ENCODE peak calls at places on chromosomes 3 and 15, in nine cellular contexts. J, O, Q, N, A, D, T, P and K are unnamed samples.
A peak's percentile ranks its signal among the peaks of the same experiment; 100 is the strongest.

GRCh38 chr15:80950291-80951078 is 39.1 kb downstream of the MESD start:
- DNase-seq in J (no peak), O (no peak), Q (no peak), N (no peak), A (no peak), D (no peak), T (no peak), P (no peak), K (no peak)

GRCh38 chr3:57079221-57079831 is 18.9 kb downstream of the SPATA12 start:
- DNase-seq in J (peak; percentile 88), O (peak; percentile 64), Q (no peak), N (peak; percentile 31), A (no peak), D (no peak), T (peak; percentile 11), P (peak; percentile 37), K (peak; percentile 15)

GRCh38 chr15:61115241-61115640 is 113.9 kb downstream of the RORA start:
- DNase-seq in J (no peak), O (no peak), Q (no peak), N (no peak), A (peak; percentile 52), D (no peak), T (no peak), P (no peak), K (no peak)

GRCh38 chr15:69060744-69061143 is 46.2 kb downstream of the NOX5 start:
- DNase-seq in J (no peak), O (peak; percentile 52), Q (no peak), N (no peak), A (no peak), D (no peak), T (no peak), P (no peak), K (no peak)

GRCh38 chr3:186117521-186118111 is 8.7 kb upstream of the ETV5 start:
- DNase-seq in J (no peak), O (no peak), Q (no peak), N (no peak), A (no peak), D (no peak), T (no peak), P (no peak), K (no peak)

GRCh38 chr3:172107403-172107802 is 68.0 kb downstream of the FNDC3B start:
- DNase-seq in J (no peak), O (peak; percentile 91), Q (no peak), N (no peak), A (no peak), D (no peak), T (no peak), P (no peak), K (no peak)

GRCh38 chr3:105957722-105958121 is 88.9 kb upstream of the CBLB start:
- DNase-seq in J (no peak), O (no peak), Q (no peak), N (no peak), A (peak; percentile 63), D (no peak), T (peak; percentile 69), P (no peak), K (peak; percentile 46)

GRCh38 chr15:67043939-67044771 is 21.2 kb upstream of the SMAD3 start:
- DNase-seq in J (peak; percentile 87), O (no peak), Q (peak; percentile 65), N (no peak), A (peak; percentile 83), D (peak; percentile 74), T (peak; percentile 94), P (no peak), K (peak; percentile 69)

GRCh38 chr15:48143856-48144255 is 23.1 kb downstream of the SLC24A5 start:
- DNase-seq in J (no peak), O (no peak), Q (no peak), N (no peak), A (no peak), D (peak; percentile 27), T (peak; percentile 39), P (no peak), K (no peak)

GRCh38 chr3:81744366-81744765 is 17.1 kb downstream of the GBE1 start:
- DNase-seq in J (peak; percentile 17), O (no peak), Q (peak; percentile 73), N (peak; percentile 62), A (peak; percentile 95), D (peak; percentile 97), T (peak; percentile 99), P (no peak), K (peak; percentile 88)

GRCh38 chr3:169931747-169932520 is 20.6 kb downstream of the SAMD7 start:
- DNase-seq in J (no peak), O (peak; percentile 94), Q (no peak), N (no peak), A (no peak), D (no peak), T (no peak), P (no peak), K (no peak)

GRCh38 chr3:49769926-49770325 is 16.4 kb downstream of the IP6K1 start:
- DNase-seq in J (no peak), O (no peak), Q (no peak), N (no peak), A (no peak), D (no peak), T (no peak), P (no peak), K (no peak)

GRCh38 chr3:179000144-179000543 is 71.5 kb downstream of the ZMAT3 start:
- DNase-seq in J (no peak), O (no peak), Q (no peak), N (no peak), A (peak; percentile 14), D (no peak), T (peak; percentile 27), P (no peak), K (peak; percentile 32)

GRCh38 chr3:68972358-68972979 is 40.1 kb upstream of the TAFA4 start:
- DNase-seq in J (peak; percentile 94), O (peak; percentile 62), Q (peak; percentile 32), N (peak; percentile 16), A (peak; percentile 21), D (peak; percentile 66), T (peak; percentile 54), P (peak; percentile 22), K (peak; percentile 79)

GRCh38 chr3:98593046-98593936 is at the start of gene CPOX:
- DNase-seq in J (peak; percentile 95), O (peak; percentile 76), Q (peak; percentile 51), N (peak; percentile 83), A (peak; percentile 33), D (peak; percentile 81), T (peak; percentile 95), P (peak; percentile 91), K (peak; percentile 85)
- TF ChIP-seq CTCF in J (no peak), O (no peak), Q (no peak), N (no peak), A (no peak), D (no peak), T (no peak), P (no peak), K (no peak)

GRCh38 chr15:74789171-74789627 is 7.3 kb downstream of the CSK start:
- DNase-seq in J (no peak), O (peak; percentile 72), Q (no peak), N (no peak), A (no peak), D (no peak), T (no peak), P (no peak), K (no peak)
- H3K4me3 ChIP-seq in J (no peak overlapping the region), O (peak overlapping the region; percentile 97), Q (no peak overlapping the region), N (no peak overlapping the region), A (no peak overlapping the region), D (no peak overlapping the region), T (no peak overlapping the region), P (peak overlapping the region; percentile 14), K (no peak overlapping the region)

GRCh38 chr3:11819146-11819545 is 27.5 kb downstream of the TAMM41 start:
- DNase-seq in J (no peak), O (no peak), Q (no peak), N (no peak), A (no peak), D (no peak), T (no peak), P (no peak), K (no peak)

GRCh38 chr3:11825271-11825670 is 21.4 kb downstream of the TAMM41 start:
- DNase-seq in J (no peak), O (no peak), Q (no peak), N (no peak), A (no peak), D (no peak), T (no peak), P (no peak), K (no peak)

GRCh38 chr3:11818033-11818432 is 28.7 kb downstream of the TAMM41 start:
- DNase-seq in J (no peak), O (no peak), Q (no peak), N (no peak), A (no peak), D (no peak), T (no peak), P (no peak), K (no peak)

DNA sequence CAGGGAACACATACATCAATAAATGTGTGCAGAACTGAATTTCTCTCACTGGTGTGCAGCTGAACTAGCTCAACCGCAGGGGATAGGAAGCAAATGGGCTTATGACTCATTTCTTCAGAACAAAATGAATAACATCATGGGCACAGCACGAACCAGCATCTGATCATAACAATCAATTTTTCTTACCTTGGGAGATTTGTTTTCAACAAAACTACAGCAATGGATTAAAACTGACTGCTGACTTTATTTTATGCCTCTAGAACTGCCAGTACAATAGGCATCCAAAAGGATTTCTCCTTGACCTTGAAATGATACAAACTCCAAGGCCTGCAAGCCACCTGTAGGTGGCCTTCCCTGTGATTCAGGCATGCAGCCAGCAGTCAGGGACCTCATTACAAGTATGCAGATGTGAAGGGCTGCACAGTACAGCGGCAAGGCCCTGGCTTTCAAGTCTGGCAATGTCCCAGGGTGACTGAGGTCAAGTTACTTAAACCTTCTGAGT is 26.1 kb downstream of the TAMM41 start:
- DNase-seq in J (peak; percentile 13), O (no peak), Q (peak; percentile 72), N (no peak), A (no peak), D (peak; percentile 63), T (no peak), P (no peak), K (peak; percentile 73)
- TF ChIP-seq CTCF in J (no peak), O (peak; percentile 28), Q (peak; percentile 27), N (no peak), A (peak; percentile 13), D (peak; percentile 17), T (no peak), P (no peak), K (peak; percentile 47)

GRCh38 chr15:78567541-78567940 is 2.2 kb downstream of the CHRNA5 start:
- DNase-seq in J (no peak), O (no peak), Q (no peak), N (no peak), A (no peak), D (no peak), T (no peak), P (no peak), K (no peak)
- H3K4me3 ChIP-seq in J (no peak overlapping the region), O (no peak overlapping the region), Q (no peak overlapping the region), N (no peak overlapping the region), A (no peak overlapping the region), D (no peak overlapping the region), T (no peak overlapping the region), P (no peak overlapping the region), K (no peak overlapping the region)

GRCh38 chr15:91946914-91947313 is 93.4 kb downstream of the SLCO3A1 start:
- DNase-seq in J (peak; percentile 59), O (no peak), Q (no peak), N (no peak), A (no peak), D (no peak), T (no peak), P (no peak), K (no peak)
- TF ChIP-seq CTCF in J (peak; percentile 22), O (no peak), Q (no peak), N (no peak), A (peak; percentile 3), D (no peak), T (no peak), P (peak; percentile 49), K (no peak)

GRCh38 chr15:63858881-63859280 is 25.1 kb upstream of the HERC1 start:
- DNase-seq in J (no peak), O (no peak), Q (no peak), N (no peak), A (no peak), D (no peak), T (peak; percentile 81), P (peak; percentile 56), K (peak; percentile 81)
- H3K4me3 ChIP-seq in J (no peak overlapping the region), O (no peak overlapping the region), Q (no peak overlapping the region), N (no peak overlapping the region), A (no peak overlapping the region), D (no peak overlapping the region), T (no peak overlapping the region), P (no peak overlapping the region), K (no peak overlapping the region)